ENCODE peak calls at places on chromosomes 1 and 21, in nine cellular contexts. One of them, this sample, is unnamed.
A peak's percentile ranks its signal among the peaks of the same experiment; 100 is the strongest.

GRCh38 chr1:246748006-246748405 is 23.8 kb downstream of the SCCPDH start:
- DNase-seq in HCT116: no peak
- DNase-seq in left ventricle myocardium inferior: no peak
- DNase-seq in foreskin fibroblast: no peak
- DNase-seq in bronchial epithelial cell: no peak
- DNase-seq in suprapubic skin: no peak
- DNase-seq in vagina: no peak
- DNase-seq in dorsolateral prefrontal cortex: no peak
- DNase-seq in BE2C: no peak
- DNase-seq in this sample: no peak

GRCh38 chr1:59342801-59343575 is 46.1 kb downstream of the FGGY start:
- DNase-seq in HCT116: no peak
- DNase-seq in left ventricle myocardium inferior: no peak
- DNase-seq in foreskin fibroblast: no peak
- DNase-seq in bronchial epithelial cell: no peak
- DNase-seq in suprapubic skin: no peak
- DNase-seq in vagina: no peak
- DNase-seq in dorsolateral prefrontal cortex: no peak
- DNase-seq in BE2C: no peak
- DNase-seq in this sample: no peak

GRCh38 chr1:107934573-107934972 is 30.4 kb downstream of the VAV3 start:
- DNase-seq in HCT116: no peak
- DNase-seq in left ventricle myocardium inferior: no peak
- DNase-seq in foreskin fibroblast: no peak
- DNase-seq in bronchial epithelial cell: no peak
- DNase-seq in suprapubic skin: no peak
- DNase-seq in vagina: no peak
- DNase-seq in dorsolateral prefrontal cortex: no peak
- DNase-seq in BE2C: no peak
- DNase-seq in this sample: no peak

GRCh38 chr21:45591619-45592207 is 49.5 kb upstream of the SLC19A1 start:
- DNase-seq in HCT116: no peak
- DNase-seq in left ventricle myocardium inferior: no peak
- DNase-seq in foreskin fibroblast: no peak
- DNase-seq in bronchial epithelial cell: no peak
- DNase-seq in suprapubic skin: peak; percentile 29
- DNase-seq in vagina: no peak
- DNase-seq in dorsolateral prefrontal cortex: no peak
- DNase-seq in BE2C: no peak
- DNase-seq in this sample: no peak

GRCh38 chr21:34836103-34836932 is 167.5 kb downstream of the CLIC6 start:
- DNase-seq in HCT116: peak; percentile 97
- DNase-seq in left ventricle myocardium inferior: no peak
- DNase-seq in foreskin fibroblast: peak; percentile 100
- DNase-seq in bronchial epithelial cell: peak; percentile 97
- DNase-seq in suprapubic skin: peak; percentile 91
- DNase-seq in vagina: peak; percentile 97
- DNase-seq in dorsolateral prefrontal cortex: peak; percentile 49
- DNase-seq in BE2C: no peak
- DNase-seq in this sample: peak; percentile 99

GRCh38 chr1:19432943-19433609 is 52.3 kb downstream of the CAPZB start:
- DNase-seq in HCT116: no peak
- DNase-seq in left ventricle myocardium inferior: no peak
- DNase-seq in foreskin fibroblast: no peak
- DNase-seq in bronchial epithelial cell: no peak
- DNase-seq in suprapubic skin: no peak
- DNase-seq in vagina: no peak
- DNase-seq in dorsolateral prefrontal cortex: no peak
- DNase-seq in BE2C: no peak
- DNase-seq in this sample: no peak

GRCh38 chr1:245807954-245808719 is 653.4 kb downstream of the KIF26B start:
- DNase-seq in HCT116: no peak
- DNase-seq in left ventricle myocardium inferior: no peak
- DNase-seq in foreskin fibroblast: no peak
- DNase-seq in bronchial epithelial cell: no peak
- DNase-seq in suprapubic skin: no peak
- DNase-seq in vagina: no peak
- DNase-seq in dorsolateral prefrontal cortex: no peak
- DNase-seq in BE2C: no peak
- DNase-seq in this sample: no peak

GRCh38 chr1:56686171-56686570 is 41.1 kb downstream of the PRKAA2 start:
- DNase-seq in HCT116: no peak
- DNase-seq in left ventricle myocardium inferior: no peak
- DNase-seq in foreskin fibroblast: peak; percentile 34
- DNase-seq in bronchial epithelial cell: peak; percentile 41
- DNase-seq in suprapubic skin: no peak
- DNase-seq in vagina: no peak
- DNase-seq in dorsolateral prefrontal cortex: no peak
- DNase-seq in BE2C: no peak
- DNase-seq in this sample: no peak

GRCh38 chr1:109980324-109981127 is 4.0 kb upstream of the AHCYL1 start:
- DNase-seq in HCT116: peak; percentile 26
- DNase-seq in left ventricle myocardium inferior: no peak
- DNase-seq in foreskin fibroblast: no peak
- DNase-seq in bronchial epithelial cell: peak; percentile 42
- DNase-seq in suprapubic skin: no peak
- DNase-seq in vagina: no peak
- DNase-seq in dorsolateral prefrontal cortex: no peak
- DNase-seq in BE2C: no peak
- DNase-seq in this sample: no peak

GRCh38 chr1:24745711-24746582 is 700 bp downstream of the CLIC4 start:
- DNase-seq in HCT116: no peak
- DNase-seq in left ventricle myocardium inferior: peak; percentile 32
- DNase-seq in foreskin fibroblast: no peak
- DNase-seq in bronchial epithelial cell: peak; percentile 74
- DNase-seq in suprapubic skin: peak; percentile 88
- DNase-seq in vagina: no peak
- DNase-seq in dorsolateral prefrontal cortex: no peak
- DNase-seq in BE2C: peak; percentile 18
- DNase-seq in this sample: no peak

GRCh38 chr1:63663873-63664272 is 70.7 kb downstream of the PGM1 start:
- DNase-seq in HCT116: no peak
- DNase-seq in left ventricle myocardium inferior: no peak
- DNase-seq in foreskin fibroblast: no peak
- DNase-seq in bronchial epithelial cell: no peak
- DNase-seq in suprapubic skin: no peak
- DNase-seq in vagina: no peak
- DNase-seq in dorsolateral prefrontal cortex: no peak
- DNase-seq in BE2C: no peak
- DNase-seq in this sample: no peak

GRCh38 chr1:181033128-181033798 is 520 bp upstream of the MR1 start:
- DNase-seq in HCT116: peak; percentile 18
- DNase-seq in left ventricle myocardium inferior: no peak
- DNase-seq in foreskin fibroblast: peak; percentile 23
- DNase-seq in bronchial epithelial cell: peak; percentile 96
- DNase-seq in suprapubic skin: no peak
- DNase-seq in vagina: peak; percentile 93
- DNase-seq in dorsolateral prefrontal cortex: no peak
- DNase-seq in BE2C: no peak
- DNase-seq in this sample: no peak

GRCh38 chr1:63829349-63830327 is 55.8 kb downstream of the ROR1 start:
- DNase-seq in HCT116: no peak
- DNase-seq in left ventricle myocardium inferior: no peak
- DNase-seq in foreskin fibroblast: peak; percentile 37
- DNase-seq in bronchial epithelial cell: no peak
- DNase-seq in suprapubic skin: no peak
- DNase-seq in vagina: no peak
- DNase-seq in dorsolateral prefrontal cortex: no peak
- DNase-seq in BE2C: no peak
- DNase-seq in this sample: no peak

GRCh38 chr1:156640842-156641706 is 843 bp upstream of the BCAN start:
- DNase-seq in HCT116: no peak
- DNase-seq in left ventricle myocardium inferior: no peak
- DNase-seq in foreskin fibroblast: no peak
- DNase-seq in bronchial epithelial cell: no peak
- DNase-seq in suprapubic skin: no peak
- DNase-seq in vagina: no peak
- DNase-seq in dorsolateral prefrontal cortex: peak; percentile 68
- DNase-seq in BE2C: no peak
- DNase-seq in this sample: no peak

GRCh38 chr1:206068314-206068713 is 15.3 kb downstream of the RHEX start:
- DNase-seq in HCT116: no peak
- DNase-seq in left ventricle myocardium inferior: no peak
- DNase-seq in foreskin fibroblast: no peak
- DNase-seq in bronchial epithelial cell: no peak
- DNase-seq in suprapubic skin: no peak
- DNase-seq in vagina: no peak
- DNase-seq in dorsolateral prefrontal cortex: no peak
- DNase-seq in BE2C: no peak
- DNase-seq in this sample: no peak

GRCh38 chr1:67530071-67530470 is 99.9 kb upstream of the SERBP1 start:
- DNase-seq in HCT116: no peak
- DNase-seq in left ventricle myocardium inferior: no peak
- DNase-seq in foreskin fibroblast: no peak
- DNase-seq in bronchial epithelial cell: peak; percentile 45
- DNase-seq in suprapubic skin: no peak
- DNase-seq in vagina: no peak
- DNase-seq in dorsolateral prefrontal cortex: no peak
- DNase-seq in BE2C: no peak
- DNase-seq in this sample: no peak

GRCh38 chr1:222975472-222976122 is 160.8 kb downstream of the DISP1 start:
- DNase-seq in HCT116: no peak
- DNase-seq in left ventricle myocardium inferior: no peak
- DNase-seq in foreskin fibroblast: peak; percentile 28
- DNase-seq in bronchial epithelial cell: no peak
- DNase-seq in suprapubic skin: no peak
- DNase-seq in vagina: no peak
- DNase-seq in dorsolateral prefrontal cortex: no peak
- DNase-seq in BE2C: no peak
- DNase-seq in this sample: no peak

DNA sequence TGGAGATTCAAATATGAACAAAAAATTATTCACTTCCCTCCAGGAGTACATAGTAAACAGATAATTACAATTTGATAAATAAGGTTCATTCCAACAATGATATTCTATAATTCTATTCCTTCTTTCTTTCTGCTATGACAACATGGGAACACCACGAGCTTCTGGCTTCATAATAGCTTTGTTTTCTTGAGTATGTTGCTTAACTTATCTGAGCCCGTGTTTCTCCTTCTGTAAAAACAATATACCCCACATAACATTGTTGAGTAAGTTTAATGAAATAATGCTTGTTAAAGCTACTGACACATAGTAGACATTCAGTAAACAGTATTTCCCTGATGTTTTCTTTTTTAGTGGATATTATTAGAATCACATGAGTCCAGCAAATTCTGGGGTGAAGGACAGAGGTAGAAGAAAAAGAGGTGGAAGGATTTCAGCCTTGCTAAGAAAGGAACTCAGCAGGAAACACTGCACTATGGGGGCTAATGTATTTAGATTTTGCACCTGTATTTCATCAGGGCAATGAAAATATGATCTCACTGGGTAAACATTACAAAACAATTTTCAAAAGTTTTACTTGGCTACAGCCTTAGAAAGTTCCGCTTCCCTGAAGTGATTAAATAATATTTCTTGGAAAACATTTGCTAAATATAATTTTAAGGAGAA is 430.8 kb upstream of the C1orf87 start:
- DNase-seq in HCT116: no peak
- DNase-seq in left ventricle myocardium inferior: no peak
- DNase-seq in foreskin fibroblast: peak; percentile 16
- DNase-seq in bronchial epithelial cell: peak; percentile 18
- DNase-seq in suprapubic skin: no peak
- DNase-seq in vagina: no peak
- DNase-seq in dorsolateral prefrontal cortex: no peak
- DNase-seq in BE2C: no peak
- DNase-seq in this sample: no peak
- H3K4me3 ChIP-seq in HCT116: no peak overlapping the region
- H3K4me3 ChIP-seq in left ventricle myocardium inferior: no peak overlapping the region
- H3K4me3 ChIP-seq in foreskin fibroblast: no peak overlapping the region
- H3K4me3 ChIP-seq in bronchial epithelial cell: no peak overlapping the region
- H3K4me3 ChIP-seq in suprapubic skin: no peak overlapping the region
- H3K4me3 ChIP-seq in vagina: no peak overlapping the region
- H3K4me3 ChIP-seq in dorsolateral prefrontal cortex: no peak overlapping the region
- H3K4me3 ChIP-seq in BE2C: no peak overlapping the region
- H3K4me3 ChIP-seq in this sample: no peak overlapping the region

GRCh38 chr1:230581446-230582079 is 60.7 kb upstream of the COG2 start:
- DNase-seq in HCT116: no peak
- DNase-seq in left ventricle myocardium inferior: no peak
- DNase-seq in foreskin fibroblast: no peak
- DNase-seq in bronchial epithelial cell: no peak
- DNase-seq in suprapubic skin: no peak
- DNase-seq in vagina: no peak
- DNase-seq in dorsolateral prefrontal cortex: no peak
- DNase-seq in BE2C: peak; percentile 14
- DNase-seq in this sample: no peak
- TF ChIP-seq CTCF in HCT116: no peak
- TF ChIP-seq CTCF in left ventricle myocardium inferior: no peak
- TF ChIP-seq CTCF in foreskin fibroblast: no peak
- TF ChIP-seq CTCF in bronchial epithelial cell: no peak
- TF ChIP-seq CTCF in suprapubic skin: no peak
- TF ChIP-seq CTCF in vagina: no peak
- TF ChIP-seq CTCF in dorsolateral prefrontal cortex: no peak
- TF ChIP-seq CTCF in BE2C: peak; percentile 40
- TF ChIP-seq CTCF in this sample: no peak

DNA sequence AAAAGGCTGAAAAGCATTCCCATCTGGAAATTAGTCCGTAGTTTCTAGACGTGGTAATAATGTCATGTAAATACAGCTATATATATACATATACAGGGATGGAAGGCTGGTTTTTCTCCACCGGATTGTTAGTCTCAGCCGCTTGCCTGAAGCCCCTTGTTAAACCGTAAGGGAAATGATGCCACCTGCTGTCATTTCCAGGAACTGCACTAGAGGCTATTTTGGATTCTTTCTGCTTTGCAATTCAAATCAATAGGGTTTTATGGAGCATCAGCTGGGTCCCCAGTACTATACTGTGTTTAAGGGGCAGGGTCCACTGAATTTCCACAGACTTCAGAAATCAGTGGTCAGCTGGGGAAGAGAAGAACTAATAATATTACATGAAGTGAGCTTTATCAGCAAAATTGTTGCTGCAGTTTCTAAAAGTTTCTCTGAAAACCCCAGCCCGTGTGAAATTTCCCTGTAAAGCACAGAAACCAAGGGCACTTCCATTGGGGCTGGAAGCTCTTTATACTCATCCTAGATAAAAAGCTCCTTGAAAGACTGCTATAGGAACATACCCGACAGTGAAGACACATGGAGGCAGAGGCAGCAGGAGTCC is 33.8 kb upstream of the MPZL1 start:
- DNase-seq in HCT116: peak; percentile 72
- DNase-seq in left ventricle myocardium inferior: no peak
- DNase-seq in foreskin fibroblast: peak; percentile 64
- DNase-seq in bronchial epithelial cell: peak; percentile 79
- DNase-seq in suprapubic skin: no peak
- DNase-seq in vagina: no peak
- DNase-seq in dorsolateral prefrontal cortex: no peak
- DNase-seq in BE2C: peak; percentile 76
- DNase-seq in this sample: no peak
- H3K4me3 ChIP-seq in HCT116: no peak overlapping the region
- H3K4me3 ChIP-seq in left ventricle myocardium inferior: no peak overlapping the region
- H3K4me3 ChIP-seq in foreskin fibroblast: no peak overlapping the region
- H3K4me3 ChIP-seq in bronchial epithelial cell: no peak overlapping the region
- H3K4me3 ChIP-seq in suprapubic skin: no peak overlapping the region
- H3K4me3 ChIP-seq in vagina: no peak overlapping the region
- H3K4me3 ChIP-seq in dorsolateral prefrontal cortex: no peak overlapping the region
- H3K4me3 ChIP-seq in BE2C: no peak overlapping the region
- H3K4me3 ChIP-seq in this sample: no peak overlapping the region

DNA sequence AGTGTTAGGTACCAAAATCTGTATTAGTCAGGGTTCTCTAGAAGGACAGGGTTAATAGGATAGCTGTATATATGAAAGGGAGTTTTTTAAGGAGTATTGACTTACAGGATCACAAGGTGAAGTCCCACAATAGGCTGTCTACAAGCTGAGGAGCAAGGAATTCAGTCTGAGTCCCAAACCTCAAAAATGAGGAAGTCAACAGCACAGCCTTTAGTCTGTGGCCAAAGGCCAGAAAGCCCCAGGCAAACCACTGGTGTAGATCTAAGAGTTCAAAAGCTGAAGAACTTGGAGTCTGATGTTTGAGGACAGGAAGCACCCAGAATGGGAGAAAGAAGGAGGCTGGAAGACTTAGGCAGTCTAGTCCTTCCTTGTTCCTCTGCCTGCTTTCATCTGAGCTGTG is 487.5 kb upstream of the CHRM3 start:
- DNase-seq in HCT116: no peak
- DNase-seq in left ventricle myocardium inferior: no peak
- DNase-seq in foreskin fibroblast: no peak
- DNase-seq in bronchial epithelial cell: peak; percentile 71
- DNase-seq in suprapubic skin: no peak
- DNase-seq in vagina: no peak
- DNase-seq in dorsolateral prefrontal cortex: no peak
- DNase-seq in BE2C: no peak
- DNase-seq in this sample: no peak
- TF ChIP-seq CTCF in HCT116: no peak
- TF ChIP-seq CTCF in left ventricle myocardium inferior: no peak
- TF ChIP-seq CTCF in foreskin fibroblast: no peak
- TF ChIP-seq CTCF in bronchial epithelial cell: no peak
- TF ChIP-seq CTCF in suprapubic skin: no peak
- TF ChIP-seq CTCF in vagina: no peak
- TF ChIP-seq CTCF in dorsolateral prefrontal cortex: no peak
- TF ChIP-seq CTCF in BE2C: no peak
- TF ChIP-seq CTCF in this sample: no peak

This sample was measured in BJ.